ENCODE peak calls at places on chromosomes 4 and X, in nine cellular contexts. One of them, this sample, is unnamed.

GRCh38 chr4:5801696-5802095 is 90.7 kb downstream of the EVC start:
- DNase-seq in neural progenitor cell: no peak
- DNase-seq in mammary epithelial cell: no peak
- DNase-seq in GM23248: peak; percentile 8
- DNase-seq in HCT116: no peak
- DNase-seq in IMR-90: no peak
- DNase-seq in hepatocyte: no peak
- DNase-seq in Karpas-422: no peak
- DNase-seq in endothelial cell of umbilical vein: no peak
- DNase-seq in this sample: no peak

GRCh38 chr4:7096264-7096663 is 28.4 kb upstream of the GRPEL1 start:
- DNase-seq in mammary epithelial cell: no peak
- DNase-seq in GM23248: no peak
- DNase-seq in endothelial cell of umbilical vein: no peak
- DNase-seq in IMR-90: no peak
- DNase-seq in neural progenitor cell: no peak
- DNase-seq in HCT116: no peak
- DNase-seq in hepatocyte: no peak
- DNase-seq in Karpas-422: no peak
- DNase-seq in this sample: no peak

GRCh38 chr4:184674011-184674410 is 24.5 kb downstream of the PRIMPOL start:
- DNase-seq in endothelial cell of umbilical vein: no peak
- DNase-seq in mammary epithelial cell: no peak
- DNase-seq in GM23248: no peak
- DNase-seq in hepatocyte: no peak
- DNase-seq in HCT116: no peak
- DNase-seq in Karpas-422: no peak
- DNase-seq in IMR-90: peak; percentile 19
- DNase-seq in neural progenitor cell: no peak
- DNase-seq in this sample: no peak

GRCh38 chrX:11558972-11559371 is 106.7 kb downstream of the ARHGAP6 start:
- DNase-seq in HCT116: peak; percentile 15
- DNase-seq in Karpas-422: peak; percentile 85
- DNase-seq in IMR-90: no peak
- DNase-seq in neural progenitor cell: peak; percentile 15
- DNase-seq in endothelial cell of umbilical vein: peak; percentile 1
- DNase-seq in hepatocyte: peak; percentile 7
- DNase-seq in GM23248: peak; percentile 17
- DNase-seq in mammary epithelial cell: peak; percentile 3
- DNase-seq in this sample: peak; percentile 3

GRCh38 chr4:24816797-24817196 is 21.4 kb downstream of the SOD3 start:
- DNase-seq in endothelial cell of umbilical vein: no peak
- DNase-seq in Karpas-422: no peak
- DNase-seq in mammary epithelial cell: no peak
- DNase-seq in neural progenitor cell: peak; percentile 35
- DNase-seq in IMR-90: no peak
- DNase-seq in GM23248: peak; percentile 64
- DNase-seq in HCT116: no peak
- DNase-seq in hepatocyte: no peak
- DNase-seq in this sample: no peak

GRCh38 chr4:27714073-27714472 is 853.4 kb downstream of the STIM2 start:
- DNase-seq in GM23248: no peak
- DNase-seq in HCT116: no peak
- DNase-seq in mammary epithelial cell: peak; percentile 66
- DNase-seq in endothelial cell of umbilical vein: no peak
- DNase-seq in IMR-90: peak; percentile 31
- DNase-seq in Karpas-422: no peak
- DNase-seq in hepatocyte: peak; percentile 24
- DNase-seq in neural progenitor cell: no peak
- DNase-seq in this sample: no peak

GRCh38 chrX:151228935-151229334 is 52.6 kb downstream of the GPR50 start:
- DNase-seq in GM23248: no peak
- DNase-seq in neural progenitor cell: no peak
- DNase-seq in hepatocyte: no peak
- DNase-seq in mammary epithelial cell: peak; percentile 51
- DNase-seq in IMR-90: no peak
- DNase-seq in Karpas-422: no peak
- DNase-seq in HCT116: no peak
- DNase-seq in endothelial cell of umbilical vein: no peak
- DNase-seq in this sample: no peak

GRCh38 chr4:38675167-38676121 is 11.4 kb downstream of the KLF3 start:
- DNase-seq in Karpas-422: peak; percentile 92
- DNase-seq in HCT116: peak; percentile 60
- DNase-seq in mammary epithelial cell: peak; percentile 68
- DNase-seq in GM23248: peak; percentile 80
- DNase-seq in hepatocyte: peak; percentile 90
- DNase-seq in neural progenitor cell: peak; percentile 90
- DNase-seq in endothelial cell of umbilical vein: peak; percentile 86
- DNase-seq in IMR-90: peak; percentile 88
- DNase-seq in this sample: peak; percentile 68

GRCh38 chr4:32454482-32454881 is 1734.3 kb downstream of the PCDH7 start:
- DNase-seq in Karpas-422: no peak
- DNase-seq in hepatocyte: no peak
- DNase-seq in GM23248: no peak
- DNase-seq in endothelial cell of umbilical vein: no peak
- DNase-seq in IMR-90: no peak
- DNase-seq in mammary epithelial cell: no peak
- DNase-seq in neural progenitor cell: no peak
- DNase-seq in HCT116: no peak
- DNase-seq in this sample: no peak

DNA sequence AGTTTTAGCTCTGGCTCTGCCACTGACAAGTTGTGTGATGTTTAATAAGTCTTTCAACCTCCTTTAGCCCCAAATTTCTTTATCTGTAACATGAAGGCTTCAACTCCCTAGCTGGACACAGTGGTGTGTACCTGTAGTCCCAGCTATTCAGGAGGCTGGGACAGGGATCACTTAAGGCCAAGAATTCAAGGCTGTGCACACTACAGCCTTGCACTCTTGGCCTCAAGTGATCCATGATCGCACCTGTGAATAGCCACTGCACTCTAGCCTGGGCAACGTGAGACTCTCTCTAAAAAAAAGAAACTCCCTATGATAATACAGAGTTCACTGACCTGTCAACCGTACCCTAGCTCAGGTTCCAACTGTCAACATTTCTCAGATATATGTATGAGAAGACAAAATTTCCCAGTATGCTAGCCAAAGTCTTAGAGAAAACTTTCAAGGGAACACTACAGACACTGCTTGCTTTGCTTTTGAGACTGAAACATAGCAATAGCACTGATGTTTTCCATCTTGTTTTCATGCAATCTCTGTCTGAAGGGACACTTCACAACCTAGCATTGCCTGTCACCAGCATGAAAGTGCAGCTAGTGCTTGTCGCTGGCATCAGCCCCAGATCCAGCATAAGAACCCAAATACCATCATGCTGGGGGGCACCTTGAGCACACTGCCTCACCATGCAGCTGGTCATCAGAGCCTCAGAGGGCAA is 51.6 kb upstream of the PTPN13 start:
- DNase-seq in Karpas-422: no peak
- DNase-seq in HCT116: no peak
- DNase-seq in endothelial cell of umbilical vein: no peak
- DNase-seq in mammary epithelial cell: no peak
- DNase-seq in neural progenitor cell: peak; percentile 22
- DNase-seq in GM23248: no peak
- DNase-seq in IMR-90: no peak
- DNase-seq in hepatocyte: no peak
- DNase-seq in this sample: no peak
- H3K4me1 ChIP-seq in Karpas-422: no peaks in the 10 kb centered on the region
- H3K4me1 ChIP-seq in HCT116: no peaks in the 10 kb centered on the region
- H3K4me1 ChIP-seq in endothelial cell of umbilical vein: no peaks in the 10 kb centered on the region
- H3K4me1 ChIP-seq in mammary epithelial cell: no peaks in the 10 kb centered on the region
- H3K4me1 ChIP-seq in neural progenitor cell: peaks cover 72% of the 10 kb centered on the region
- H3K4me1 ChIP-seq in GM23248: peaks cover 11% of the 10 kb centered on the region
- H3K4me1 ChIP-seq in IMR-90: no peaks in the 10 kb centered on the region
- H3K4me1 ChIP-seq in hepatocyte: no peaks in the 10 kb centered on the region
- H3K4me1 ChIP-seq in this sample: peaks cover 13% of the 10 kb centered on the region

DNA sequence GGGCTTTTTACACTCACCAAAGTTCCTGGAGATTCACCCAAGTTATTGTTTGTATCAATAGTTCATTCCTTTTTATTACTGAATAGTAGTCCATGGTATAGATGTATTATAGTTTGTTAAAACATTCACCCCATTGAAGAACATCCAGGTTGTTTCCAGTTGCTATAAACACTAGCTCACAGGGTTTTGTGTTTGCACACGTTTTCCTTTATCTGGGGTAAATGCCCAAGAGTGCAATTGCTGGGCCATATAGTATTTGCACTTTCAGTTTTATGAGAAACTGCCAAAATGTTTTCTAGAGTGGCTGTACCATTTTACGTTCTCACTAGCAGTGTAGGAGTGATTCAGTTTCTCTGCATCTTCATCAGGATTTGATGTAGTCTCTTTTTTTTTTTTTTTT is 57.1 kb downstream of the CBLL2 start:
- DNase-seq in Karpas-422: no peak
- DNase-seq in HCT116: no peak
- DNase-seq in hepatocyte: no peak
- DNase-seq in IMR-90: no peak
- DNase-seq in mammary epithelial cell: no peak
- DNase-seq in neural progenitor cell: no peak
- DNase-seq in GM23248: no peak
- DNase-seq in endothelial cell of umbilical vein: no peak
- DNase-seq in this sample: no peak
- H4K20me1 ChIP-seq in Karpas-422: no peaks in the 10 kb centered on the region
- H4K20me1 ChIP-seq in HCT116: no peaks in the 10 kb centered on the region
- H4K20me1 ChIP-seq in hepatocyte: no peaks in the 10 kb centered on the region
- H4K20me1 ChIP-seq in IMR-90: no peaks in the 10 kb centered on the region
- H4K20me1 ChIP-seq in mammary epithelial cell: no peaks in the 10 kb centered on the region
- H4K20me1 ChIP-seq in neural progenitor cell: no peaks in the 10 kb centered on the region
- H4K20me1 ChIP-seq in GM23248: no peaks in the 10 kb centered on the region
- H4K20me1 ChIP-seq in endothelial cell of umbilical vein: no peaks in the 10 kb centered on the region
- H4K20me1 ChIP-seq in this sample: no peaks in the 10 kb centered on the region

GRCh38 chrX:40422021-40422420 is 158.7 kb upstream of the ATP6AP2 start:
- DNase-seq in HCT116: no peak
- DNase-seq in endothelial cell of umbilical vein: no peak
- DNase-seq in neural progenitor cell: no peak
- DNase-seq in GM23248: no peak
- DNase-seq in hepatocyte: no peak
- DNase-seq in Karpas-422: no peak
- DNase-seq in mammary epithelial cell: no peak
- DNase-seq in IMR-90: no peak
- DNase-seq in this sample: no peak
- H3K4me1 ChIP-seq in HCT116: peaks cover 5% of the 10 kb centered on the region
- H3K4me1 ChIP-seq in endothelial cell of umbilical vein: no peaks in the 10 kb centered on the region
- H3K4me1 ChIP-seq in neural progenitor cell: peaks cover 13% of the 10 kb centered on the region
- H3K4me1 ChIP-seq in GM23248: no peaks in the 10 kb centered on the region
- H3K4me1 ChIP-seq in hepatocyte: no peaks in the 10 kb centered on the region
- H3K4me1 ChIP-seq in Karpas-422: no peaks in the 10 kb centered on the region
- H3K4me1 ChIP-seq in mammary epithelial cell: no peaks in the 10 kb centered on the region
- H3K4me1 ChIP-seq in IMR-90: no peaks in the 10 kb centered on the region
- H3K4me1 ChIP-seq in this sample: no peaks in the 10 kb centered on the region

DNA sequence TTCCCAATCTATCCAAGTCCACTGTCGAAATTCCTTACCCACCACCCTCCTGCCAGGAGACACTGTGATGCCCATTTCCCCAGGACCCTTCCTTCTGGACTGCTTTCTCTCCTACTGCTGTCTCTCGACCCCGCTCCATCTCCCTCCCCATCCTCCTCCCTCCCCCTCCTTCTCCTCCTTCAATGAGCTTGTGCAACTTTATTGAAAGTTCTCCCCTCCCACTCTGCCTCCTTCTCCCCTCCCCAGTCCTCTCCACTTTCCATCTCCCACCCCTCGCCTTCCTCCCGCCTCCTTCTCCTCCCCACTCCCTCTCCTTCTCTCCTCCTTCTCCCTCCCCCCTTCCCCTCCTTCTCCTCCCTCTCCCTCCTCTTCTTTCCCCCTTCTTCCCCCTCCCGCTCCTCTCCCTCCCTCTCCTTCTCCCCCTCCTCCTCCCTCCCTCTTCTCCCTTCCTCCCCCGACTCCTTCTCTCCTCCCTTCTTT is 116.6 kb upstream of the FAT1 start:
- DNase-seq in endothelial cell of umbilical vein: no peak
- DNase-seq in neural progenitor cell: no peak
- DNase-seq in hepatocyte: no peak
- DNase-seq in mammary epithelial cell: no peak
- DNase-seq in IMR-90: peak; percentile 62
- DNase-seq in Karpas-422: no peak
- DNase-seq in HCT116: peak; percentile 81
- DNase-seq in GM23248: no peak
- DNase-seq in this sample: peak; percentile 43
- H4K20me1 ChIP-seq in endothelial cell of umbilical vein: no peaks in the 10 kb centered on the region
- H4K20me1 ChIP-seq in neural progenitor cell: no peaks in the 10 kb centered on the region
- H4K20me1 ChIP-seq in hepatocyte: no peaks in the 10 kb centered on the region
- H4K20me1 ChIP-seq in mammary epithelial cell: no peaks in the 10 kb centered on the region
- H4K20me1 ChIP-seq in IMR-90: no peaks in the 10 kb centered on the region
- H4K20me1 ChIP-seq in Karpas-422: no peaks in the 10 kb centered on the region
- H4K20me1 ChIP-seq in HCT116: no peaks in the 10 kb centered on the region
- H4K20me1 ChIP-seq in GM23248: no peaks in the 10 kb centered on the region
- H4K20me1 ChIP-seq in this sample: no peaks in the 10 kb centered on the region

GRCh38 chr4:1901127-1901526 is 29.9 kb downstream of the NSD2 start:
- DNase-seq in endothelial cell of umbilical vein: no peak
- DNase-seq in neural progenitor cell: no peak
- DNase-seq in hepatocyte: no peak
- DNase-seq in IMR-90: no peak
- DNase-seq in mammary epithelial cell: no peak
- DNase-seq in GM23248: no peak
- DNase-seq in Karpas-422: no peak
- DNase-seq in HCT116: no peak
- DNase-seq in this sample: no peak

GRCh38 chr4:1900624-1901023 is 29.4 kb downstream of the NSD2 start:
- DNase-seq in HCT116: no peak
- DNase-seq in neural progenitor cell: no peak
- DNase-seq in GM23248: no peak
- DNase-seq in endothelial cell of umbilical vein: no peak
- DNase-seq in Karpas-422: no peak
- DNase-seq in mammary epithelial cell: no peak
- DNase-seq in hepatocyte: no peak
- DNase-seq in IMR-90: no peak
- DNase-seq in this sample: no peak

GRCh38 chr4:1902243-1902642 is 31.1 kb downstream of the NSD2 start:
- DNase-seq in endothelial cell of umbilical vein: no peak
- DNase-seq in HCT116: no peak
- DNase-seq in GM23248: no peak
- DNase-seq in neural progenitor cell: no peak
- DNase-seq in hepatocyte: no peak
- DNase-seq in Karpas-422: no peak
- DNase-seq in IMR-90: no peak
- DNase-seq in mammary epithelial cell: no peak
- DNase-seq in this sample: no peak

GRCh38 chr4:1904042-1904441 is 32.8 kb downstream of the NSD2 start:
- DNase-seq in hepatocyte: no peak
- DNase-seq in HCT116: no peak
- DNase-seq in endothelial cell of umbilical vein: no peak
- DNase-seq in mammary epithelial cell: no peak
- DNase-seq in IMR-90: no peak
- DNase-seq in GM23248: no peak
- DNase-seq in neural progenitor cell: no peak
- DNase-seq in Karpas-422: no peak
- DNase-seq in this sample: no peak

DNA sequence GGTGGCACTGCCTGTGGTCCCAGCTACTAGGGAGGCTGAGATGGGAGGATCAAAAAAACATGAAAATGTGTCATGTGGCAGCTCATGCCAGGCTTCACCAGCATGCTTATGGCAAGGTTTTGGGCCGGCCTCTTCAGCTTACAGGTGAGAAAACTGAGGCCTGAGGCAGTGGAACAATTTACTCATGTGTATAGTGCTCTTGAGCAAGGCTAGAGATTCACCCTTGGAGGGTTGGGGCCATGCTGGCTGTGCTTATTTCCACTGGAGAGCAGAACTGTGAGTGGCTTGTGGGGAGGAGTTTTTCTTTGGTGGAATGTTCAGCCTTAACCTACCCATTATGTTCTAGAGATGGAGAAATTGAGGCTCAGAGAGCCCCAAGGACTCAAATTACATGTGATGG is 31.8 kb downstream of the NSD2 start:
- DNase-seq in HCT116: no peak
- DNase-seq in hepatocyte: no peak
- DNase-seq in IMR-90: no peak
- DNase-seq in GM23248: no peak
- DNase-seq in Karpas-422: no peak
- DNase-seq in endothelial cell of umbilical vein: no peak
- DNase-seq in mammary epithelial cell: no peak
- DNase-seq in neural progenitor cell: no peak
- DNase-seq in this sample: no peak
- H3K4me1 ChIP-seq in HCT116: no peaks in the 10 kb centered on the region
- H3K4me1 ChIP-seq in hepatocyte: peaks cover 4% of the 10 kb centered on the region
- H3K4me1 ChIP-seq in IMR-90: peaks cover 2% of the 10 kb centered on the region
- H3K4me1 ChIP-seq in GM23248: no peaks in the 10 kb centered on the region
- H3K4me1 ChIP-seq in Karpas-422: peaks cover 22% of the 10 kb centered on the region
- H3K4me1 ChIP-seq in endothelial cell of umbilical vein: no peaks in the 10 kb centered on the region
- H3K4me1 ChIP-seq in mammary epithelial cell: peaks cover 7% of the 10 kb centered on the region
- H3K4me1 ChIP-seq in neural progenitor cell: peaks cover 10% of the 10 kb centered on the region
- H3K4me1 ChIP-seq in this sample: peaks cover 13% of the 10 kb centered on the region

This sample was measured in osteoblast.